ENCODE peak calls at places on chromosomes 6 and 20, in seven cellular contexts. F is stimulated activated naive B cell treated with anti-CD40 and anti-IgM and Interleukin-4, amounts not matched to agents 10 μg/mL and 1 μg/mL and 100 μg/mL, for 72 hours; B is effector CD8-positive, alpha-beta T cell; X is HT1080; H is HFFc6; M is stimulated activated CD4-positive, alpha-beta T cell treated with anti-CD3 and anti-CD28 coated beads, Interleukin-2, amount 100 ng/mL, for 24 hours; K is hypothalamus. V is an unnamed sample.

GRCh38 chr6:27795697-27796494 is 116.3 kb downstream of the OR2B2 start:
- DNase-seq in F (peak; percentile 57), B (no peak), X (peak; percentile 92), H (peak; percentile 93), M (peak; percentile 65), K (no peak), V (peak; percentile 77)

GRCh38 chr6:25601797-25602679 is 50.0 kb upstream of the SCGN start:
- DNase-seq in F (no peak), B (no peak), X (peak; percentile 43), H (peak; percentile 40), M (no peak), K (no peak), V (no peak)

GRCh38 chr6:44470746-44471145 is 83.2 kb downstream of the CDC5L start:
- DNase-seq in F (no peak), B (no peak), X (no peak), H (no peak), M (no peak), K (no peak), V (no peak)

GRCh38 chr6:84623956-84624680 is 140.3 kb downstream of the TBX18 start:
- DNase-seq in F (no peak), B (no peak), X (peak; percentile 92), H (peak; percentile 86), M (no peak), K (no peak), V (no peak)

GRCh38 chr6:18795726-18796125 is 408.6 kb downstream of the RNF144B start:
- DNase-seq in F (no peak), B (no peak), X (no peak), H (no peak), M (no peak), K (no peak), V (no peak)

GRCh38 chr6:20605581-20605980 is 71.3 kb downstream of the CDKAL1 start:
- DNase-seq in F (no peak), B (no peak), X (peak; percentile 9), H (no peak), M (no peak), K (no peak), V (no peak)

GRCh38 chr6:89146748-89147715 is 1.2 kb downstream of the PM20D2 start:
- DNase-seq in F (no peak), B (no peak), X (peak; percentile 57), H (peak; percentile 12), M (peak; percentile 31), K (no peak), V (no peak)

GRCh38 chr6:89117285-89118108 is at the start of gene SRSF12:
- DNase-seq in F (peak; percentile 19), B (peak; percentile 6), X (no peak), H (no peak), M (peak; percentile 34), K (no peak), V (no peak)

GRCh38 chr20:39108746-39109145 is 146.6 kb downstream of the DHX35 start:
- DNase-seq in F (no peak), B (no peak), X (peak; percentile 74), H (peak; percentile 52), M (no peak), K (no peak), V (no peak)

GRCh38 chr20:2659547-2659946 is 4.5 kb downstream of the IDH3B start:
- DNase-seq in F (no peak), B (no peak), X (no peak), H (no peak), M (no peak), K (no peak), V (no peak)

GRCh38 chr20:34534391-34535165 is 18.4 kb downstream of the DYNLRB1 start:
- DNase-seq in F (no peak), B (no peak), X (no peak), H (no peak), M (no peak), K (no peak), V (no peak)

GRCh38 chr6:41687501-41688175 is 47.8 kb downstream of the TFEB start:
- DNase-seq in F (no peak), B (no peak), X (no peak), H (no peak), M (no peak), K (no peak), V (no peak)

GRCh38 chr6:119308048-119308570 is 41.5 kb downstream of the MAN1A1 start:
- DNase-seq in F (no peak), B (no peak), X (peak; percentile 80), H (peak; percentile 30), M (no peak), K (no peak), V (no peak)

GRCh38 chr20:58636396-58636982 is 14.6 kb upstream of the STX16 start:
- DNase-seq in F (no peak), B (no peak), X (no peak), H (no peak), M (no peak), K (no peak), V (no peak)

GRCh38 chr6:41470341-41471063 is 75.7 kb upstream of the FOXP4 start:
- DNase-seq in F (no peak), B (no peak), X (no peak), H (no peak), M (no peak), K (no peak), V (no peak)

GRCh38 chr20:37687478-37687805 is 6.4 kb upstream of the CTNNBL1 start:
- DNase-seq in F (no peak), B (no peak), X (no peak), H (no peak), M (no peak), K (no peak), V (no peak)

GRCh38 chr6:142692942-142693341 is 252.0 kb downstream of the HIVEP2 start:
- DNase-seq in F (peak; percentile 46), B (peak; percentile 62), X (peak; percentile 90), H (peak; percentile 93), M (peak; percentile 78), K (peak; percentile 23), V (peak; percentile 5)

GRCh38 chr6:138795809-138796469 is at the start of gene ECT2L:
- DNase-seq in F (no peak), B (no peak), X (no peak), H (no peak), M (no peak), K (no peak), V (no peak)

GRCh38 chr6:13729891-13730290 is 18.3 kb upstream of the RANBP9 start:
- DNase-seq in F (no peak), B (no peak), X (peak; percentile 75), H (peak; percentile 58), M (no peak), K (no peak), V (no peak)

GRCh38 chr6:114339706-114340105 is 3.1 kb downstream of the HS3ST5 start:
- DNase-seq in F (no peak), B (no peak), X (peak; percentile 64), H (no peak), M (no peak), K (no peak), V (no peak)

GRCh38 chr20:63768591-63769515 is 29.3 kb downstream of the SLC2A4RG start:
- DNase-seq in F (no peak), B (no peak), X (no peak), H (no peak), M (no peak), K (no peak), V (no peak)

GRCh38 chr6:34981951-34982350 is 92.9 kb downstream of the ANKS1A start:
- DNase-seq in F (no peak), B (no peak), X (no peak), H (peak; percentile 15), M (no peak), K (no peak), V (no peak)

GRCh38 chr6:110853754-110854477 is 20.7 kb upstream of the AMD1 start:
- DNase-seq in F (no peak), B (no peak), X (no peak), H (no peak), M (no peak), K (no peak), V (no peak)